ENCODE peak calls at places on chromosome 17, in ten cellular contexts. A is pancreas, R is lung, G is esophagus squamous epithelium, E is IMR-90, W is AG10803, P is HCT116, F is cardiac fibroblast, K is lower lobe of right lung, S is psoas muscle. L is an unnamed sample.

GRCh38 chr17:7336240-7337175 is at the start of gene ACAP1:
- DNase-seq in A (no peak), R (no peak), G (no peak), E (no peak), W (no peak), P (no peak), F (no peak), K (peak), S (no peak), L (no peak)

GRCh38 chr17:41734139-41734948 is at the start of gene HAP1:
- DNase-seq in A (peak), R (no peak), G (no peak), E (peak), W (no peak), P (no peak), F (peak), K (no peak), S (peak), L (no peak)

GRCh38 chr17:44004077-44004760 is at the start of gene NAGS:
- DNase-seq in A (peak), R (peak), G (no peak), E (no peak), W (no peak), P (no peak), F (no peak), K (peak), S (peak), L (peak)

GRCh38 chr17:17075037-17075755 is 32.9 kb downstream of the MPRIP start:
- DNase-seq in A (peak), R (no peak), G (no peak), E (peak), W (peak), P (no peak), F (peak), K (peak), S (peak), L (peak)

GRCh38 chr17:76840884-76841775 is 27.1 kb upstream of the MGAT5B start:
- DNase-seq in A (no peak), R (no peak), G (no peak), E (no peak), W (no peak), P (no peak), F (no peak), K (no peak), S (no peak), L (no peak)

GRCh38 chr17:75771334-75772281 is 6.6 kb upstream of the GALK1 start:
- DNase-seq in A (peak), R (no peak), G (no peak), E (peak), W (no peak), P (no peak), F (peak), K (no peak), S (no peak), L (no peak)

GRCh38 chr17:64107517-64108235 is 22.3 kb downstream of the ERN1 start:
- DNase-seq in A (no peak), R (no peak), G (no peak), E (no peak), W (no peak), P (no peak), F (no peak), K (no peak), S (no peak), L (peak)

GRCh38 chr17:44382917-44383316 is 6.5 kb downstream of the ITGA2B start:
- DNase-seq in A (no peak), R (no peak), G (no peak), E (no peak), W (no peak), P (no peak), F (no peak), K (no peak), S (no peak), L (no peak)

GRCh38 chr17:74453665-74454196 is 12.7 kb upstream of the CD300A start:
- DNase-seq in A (no peak), R (peak), G (no peak), E (no peak), W (no peak), P (no peak), F (no peak), K (no peak), S (no peak), L (peak)

GRCh38 chr17:41287050-41287449 is 11.6 kb downstream of the KRTAP9-7 start:
- DNase-seq in A (no peak), R (no peak), G (no peak), E (no peak), W (no peak), P (no peak), F (no peak), K (no peak), S (no peak), L (no peak)

GRCh38 chr17:8153550-8153956 is 1.3 kb upstream of the PER1 start:
- DNase-seq in A (no peak), R (peak), G (no peak), E (peak), W (peak), P (no peak), F (peak), K (peak), S (peak), L (peak)

GRCh38 chr17:74569392-74570003 is 2.2 kb upstream of the CD300H start:
- DNase-seq in A (no peak), R (peak), G (peak), E (peak), W (peak), P (peak), F (peak), K (peak), S (peak), L (peak)

GRCh38 chr17:82003411-82004381 is 19.0 kb downstream of the CENPX start:
- DNase-seq in A (no peak), R (no peak), G (no peak), E (peak), W (peak), P (peak), F (peak), K (no peak), S (peak), L (peak)
- H3K4me3 ChIP-seq in A (no peak), R (no peak), G (no peak), E (no peak), W (no peak), P (peak), F (no peak), K (no peak), S (no peak), L (no peak)

GRCh38 chr17:80961516-80961915 is 30.1 kb upstream of the CHMP6 start:
- DNase-seq in A (no peak), R (no peak), G (no peak), E (no peak), W (no peak), P (no peak), F (no peak), K (no peak), S (no peak), L (no peak)
- TF ChIP-seq CTCF in A (no peak), R (no peak), G (peak), E (peak), W (no peak), P (peak), F (no peak), K (no peak), S (peak), L (no peak)

GRCh38 chr17:54901230-54901847 is 687 bp downstream of the TOM1L1 start:
- DNase-seq in A (no peak), R (peak), G (no peak), E (peak), W (peak), P (peak), F (peak), K (no peak), S (no peak), L (peak)
- H3K4me3 ChIP-seq in A (peak), R (peak), G (peak), E (peak), W (peak), P (peak), F (peak), K (peak), S (peak), L (peak)

GRCh38 chr17:45753645-45754225 is 30.4 kb upstream of the CRHR1 start:
- DNase-seq in A (no peak), R (no peak), G (no peak), E (no peak), W (no peak), P (no peak), F (no peak), K (no peak), S (no peak), L (no peak)

GRCh38 chr17:45750779-45751440 is 33.2 kb upstream of the CRHR1 start:
- DNase-seq in A (no peak), R (no peak), G (no peak), E (no peak), W (no peak), P (no peak), F (no peak), K (no peak), S (no peak), L (no peak)

GRCh38 chr17:45749831-45750335 is 34.2 kb upstream of the CRHR1 start:
- DNase-seq in A (no peak), R (no peak), G (no peak), E (no peak), W (no peak), P (no peak), F (no peak), K (no peak), S (no peak), L (no peak)

GRCh38 chr17:45751466-45751865 is 32.7 kb upstream of the CRHR1 start:
- DNase-seq in A (no peak), R (no peak), G (no peak), E (no peak), W (no peak), P (no peak), F (no peak), K (no peak), S (no peak), L (no peak)

DNA sequence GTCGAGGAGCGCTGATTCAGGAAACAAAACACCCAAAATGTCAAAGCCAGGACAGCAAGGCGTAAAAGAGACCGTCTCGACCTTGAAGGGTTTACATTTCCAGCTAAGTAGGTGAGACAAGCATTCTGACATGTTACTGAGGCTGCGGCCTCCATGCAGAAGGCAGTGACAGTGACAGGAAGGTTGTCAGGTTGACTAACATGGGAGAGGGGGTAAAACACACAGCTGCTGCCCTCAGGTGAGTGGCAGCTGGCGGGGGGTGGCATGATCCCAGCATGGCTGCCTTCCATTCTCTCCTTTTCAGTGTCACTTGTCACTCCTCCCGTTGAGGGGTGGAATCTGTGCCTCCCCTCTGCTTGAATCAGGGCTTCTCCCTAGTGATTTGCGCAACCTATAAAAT is 31.9 kb upstream of the CRHR1 start:
- DNase-seq in A (no peak), R (no peak), G (no peak), E (no peak), W (no peak), P (no peak), F (no peak), K (no peak), S (no peak), L (no peak)
- TF ChIP-seq CTCF in A (no peak), R (no peak), G (no peak), E (no peak), W (no peak), P (no peak), F (no peak), K (no peak), S (no peak), L (no peak)

DNA sequence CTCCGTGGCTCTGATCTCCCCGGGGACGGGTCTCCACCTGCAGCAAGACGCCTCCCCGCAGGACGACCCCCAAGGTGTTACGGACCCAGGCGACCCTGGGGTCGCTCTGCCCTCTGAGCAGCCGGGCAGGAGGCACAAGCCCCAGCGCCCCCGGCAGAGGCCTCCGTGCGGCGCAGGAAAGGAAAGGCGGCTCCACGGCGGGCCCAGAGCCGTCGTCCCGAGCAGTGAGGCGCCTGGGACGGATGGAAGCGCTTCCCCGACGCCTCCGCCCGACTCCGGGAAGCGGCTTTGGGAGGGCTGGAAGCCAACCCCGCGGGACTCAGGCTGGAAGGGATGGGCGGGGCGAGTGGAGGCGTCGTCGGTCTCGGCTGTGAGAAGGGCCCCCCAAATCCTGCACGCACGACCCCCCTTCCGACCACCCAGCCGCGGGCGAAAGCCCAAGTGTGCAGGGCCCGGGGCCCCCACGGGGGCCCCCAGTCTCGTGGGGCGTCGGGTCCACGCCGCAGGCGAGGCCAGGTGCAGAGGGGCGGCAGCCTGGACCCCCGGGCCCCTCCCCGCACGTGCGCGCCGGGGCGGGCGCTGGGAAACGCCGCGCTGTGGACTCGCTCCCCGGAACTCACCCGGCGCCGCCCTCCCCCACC is 32.7 kb upstream of the RPH3AL start:
- DNase-seq in A (peak), R (peak), G (no peak), E (no peak), W (no peak), P (no peak), F (no peak), K (peak), S (peak), L (no peak)
- H3K4me3 ChIP-seq in A (peak), R (peak), G (peak), E (peak), W (peak), P (peak), F (peak), K (peak), S (peak), L (peak)

DNA sequence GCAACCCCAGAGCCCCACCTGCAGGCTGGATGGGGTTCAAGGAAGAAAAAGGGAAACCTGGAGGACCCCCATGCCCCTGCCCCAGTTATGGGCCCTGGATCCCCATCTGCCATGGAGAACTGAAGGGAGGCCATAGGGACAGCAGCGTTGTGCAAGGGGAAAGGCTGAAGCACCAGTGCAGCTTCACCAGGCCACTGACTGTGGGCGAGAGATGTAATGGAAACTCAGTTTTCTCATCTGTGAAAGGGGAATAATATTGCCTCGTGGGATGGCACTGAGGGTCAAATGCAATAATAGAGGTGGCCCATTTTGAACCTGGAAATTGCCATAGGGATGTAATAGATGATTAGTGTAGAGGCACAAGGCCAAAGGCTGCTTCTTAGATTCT is 9.9 kb upstream of the TSPOAP1 start:
- DNase-seq in A (no peak), R (no peak), G (no peak), E (no peak), W (no peak), P (no peak), F (no peak), K (no peak), S (no peak), L (no peak)
- TF ChIP-seq CTCF in A (no peak), R (no peak), G (no peak), E (peak), W (no peak), P (no peak), F (no peak), K (no peak), S (no peak), L (no peak)

GRCh38 chr17:3879591-3880417 is 13.0 kb downstream of the CAMKK1 start:
- DNase-seq in A (no peak), R (no peak), G (no peak), E (no peak), W (no peak), P (no peak), F (no peak), K (no peak), S (no peak), L (no peak)
- H3K4me3 ChIP-seq in A (no peak), R (no peak), G (no peak), E (no peak), W (no peak), P (no peak), F (no peak), K (no peak), S (no peak), L (no peak)

GRCh38 chr17:47917581-47917980 is 21.5 kb downstream of the SP2 start:
- DNase-seq in A (no peak), R (no peak), G (no peak), E (no peak), W (no peak), P (no peak), F (no peak), K (no peak), S (no peak), L (no peak)

GRCh38 chr17:47913050-47913449 is 17.0 kb downstream of the SP2 start:
- DNase-seq in A (no peak), R (no peak), G (no peak), E (no peak), W (no peak), P (no peak), F (no peak), K (no peak), S (no peak), L (no peak)

GRCh38 chr17:47916489-47917208 is 20.6 kb downstream of the SP2 start:
- DNase-seq in A (no peak), R (no peak), G (no peak), E (no peak), W (no peak), P (no peak), F (no peak), K (no peak), S (no peak), L (no peak)

GRCh38 chr17:47915667-47916242 is 19.7 kb downstream of the SP2 start:
- DNase-seq in A (no peak), R (no peak), G (no peak), E (no peak), W (no peak), P (no peak), F (no peak), K (no peak), S (peak), L (no peak)

GRCh38 chr17:47914296-47914948 is 18.4 kb downstream of the SP2 start:
- DNase-seq in A (no peak), R (no peak), G (no peak), E (no peak), W (no peak), P (no peak), F (no peak), K (no peak), S (no peak), L (no peak)
- TF ChIP-seq CTCF in A (no peak), R (no peak), G (no peak), E (no peak), W (no peak), P (no peak), F (no peak), K (no peak), S (no peak), L (no peak)

DNA sequence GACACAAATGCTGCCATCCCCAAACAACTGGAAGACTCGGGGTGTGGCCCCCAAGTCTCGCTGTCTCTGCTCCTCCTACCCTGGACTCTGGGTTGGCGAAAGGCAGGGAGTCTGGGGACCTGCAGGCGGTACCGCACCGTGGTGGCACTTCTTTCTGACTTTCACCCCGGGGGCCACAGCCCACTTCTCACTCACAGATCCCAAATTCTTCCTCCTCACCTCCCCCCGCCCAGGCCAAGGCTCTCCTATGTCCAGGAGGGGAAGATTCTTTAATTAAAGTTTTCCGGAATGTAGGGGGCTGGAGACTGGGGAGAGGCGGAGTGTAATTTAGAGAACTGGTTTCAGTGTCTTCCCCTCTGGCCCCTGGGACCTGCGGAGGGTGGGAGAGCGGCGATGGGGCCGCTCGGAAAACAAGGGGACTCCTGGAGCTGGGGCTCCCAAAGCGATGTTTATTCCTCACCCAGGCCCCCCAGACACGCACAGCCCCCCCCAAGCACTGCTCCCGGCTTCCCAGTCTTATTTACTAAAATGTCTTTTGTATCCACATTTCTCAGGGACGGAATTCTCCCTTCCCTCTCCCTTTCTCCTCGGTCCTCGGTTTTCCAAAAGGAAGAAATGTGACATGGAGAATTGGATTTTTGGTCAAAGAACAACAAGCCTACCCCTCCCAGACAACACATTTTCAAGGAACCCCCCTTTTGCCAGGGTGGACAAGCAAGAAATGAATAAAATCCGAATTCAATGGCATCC is 1.2 kb downstream of the WNT3 start:
- DNase-seq in A (no peak), R (no peak), G (no peak), E (no peak), W (no peak), P (no peak), F (no peak), K (no peak), S (no peak), L (no peak)
- H3K4me3 ChIP-seq in A (no peak), R (no peak), G (no peak), E (no peak), W (no peak), P (no peak), F (no peak), K (no peak), S (no peak), L (no peak)

L was measured in astrocyte of the spinal cord.